ENCODE peak calls at places on chromosomes 12 and 14, in eight cellular contexts. F is HuH-7.5, U is PC-9, A is caudate nucleus, Y is RPMI7951, V is SK-N-DZ, I is AML-193, C is WTC11. R is an unnamed sample.

GRCh38 chr12:124727922-124728321 is 135.7 kb downstream of the SCARB1 start:
- DNase-seq in F (no peak), U (no peak), A (no peak), Y (peak), V (no peak), I (no peak), C (no peak), R (no peak)

GRCh38 chr14:75871181-75871880 is 110.5 kb downstream of the TGFB3 start:
- DNase-seq in F (no peak), U (no peak), A (no peak), Y (peak), V (no peak), I (no peak), C (no peak), R (no peak)

GRCh38 chr12:34404377-34405285 is 382.3 kb downstream of the ALG10 start:
- DNase-seq in F (no peak), U (peak), A (no peak), Y (no peak), V (no peak), I (no peak), C (no peak), R (no peak)

GRCh38 chr12:130715150-130715995 is 726 bp downstream of the RIMBP2 start:
- DNase-seq in F (no peak), U (no peak), A (no peak), Y (no peak), V (peak), I (no peak), C (no peak), R (no peak)

GRCh38 chr12:130752692-130753230 is 36.7 kb upstream of the RIMBP2 start:
- DNase-seq in F (no peak), U (no peak), A (no peak), Y (no peak), V (peak), I (no peak), C (peak), R (no peak)

GRCh38 chr12:21656931-21657335 is 709 bp downstream of the LDHB start:
- DNase-seq in F (no peak), U (peak), A (no peak), Y (peak), V (peak), I (peak), C (no peak), R (no peak)

GRCh38 chr12:116882742-116883141 is 1.5 kb upstream of the HRK start:
- DNase-seq in F (no peak), U (no peak), A (no peak), Y (peak), V (peak), I (no peak), C (no peak), R (peak)

GRCh38 chr12:113092478-113093408 is 36.2 kb downstream of the DTX1 start:
- DNase-seq in F (no peak), U (peak), A (no peak), Y (no peak), V (no peak), I (no peak), C (peak), R (peak)

GRCh38 chr14:90383731-90384542 is 12.9 kb upstream of the CALM1 start:
- DNase-seq in F (no peak), U (peak), A (peak), Y (peak), V (peak), I (peak), C (peak), R (no peak)

GRCh38 chr14:53630336-53630735 is 326.3 kb downstream of the BMP4 start:
- DNase-seq in F (no peak), U (no peak), A (no peak), Y (no peak), V (no peak), I (no peak), C (no peak), R (no peak)

GRCh38 chr14:104294983-104295680 is 156.7 kb downstream of the KIF26A start:
- DNase-seq in F (no peak), U (no peak), A (no peak), Y (no peak), V (peak), I (no peak), C (peak), R (no peak)

GRCh38 chr14:80475074-80475473 is 263.8 kb upstream of the DIO2 start:
- DNase-seq in F (no peak), U (no peak), A (no peak), Y (no peak), V (no peak), I (no peak), C (no peak), R (no peak)

GRCh38 chr14:34722723-34723545 is 8.5 kb upstream of the CFL2 start:
- DNase-seq in F (peak), U (peak), A (no peak), Y (peak), V (peak), I (peak), C (peak), R (peak)

GRCh38 chr14:53963491-53964227 is 7.0 kb upstream of the BMP4 start:
- DNase-seq in F (no peak), U (peak), A (no peak), Y (no peak), V (no peak), I (no peak), C (peak), R (no peak)

GRCh38 chr12:1572731-1573130 is 21.6 kb downstream of the FBXL14 start:
- DNase-seq in F (no peak), U (no peak), A (no peak), Y (peak), V (no peak), I (no peak), C (no peak), R (no peak)

GRCh38 chr12:6104027-6104426 is 20.4 kb downstream of the VWF start:
- DNase-seq in F (no peak), U (no peak), A (no peak), Y (peak), V (no peak), I (no peak), C (no peak), R (no peak)

GRCh38 chr14:64763801-64764511 is 59.7 kb downstream of the PLEKHG3 start:
- DNase-seq in F (no peak), U (no peak), A (no peak), Y (peak), V (peak), I (no peak), C (no peak), R (no peak)

GRCh38 chr12:40106655-40107054 is 774 bp upstream of the SLC2A13 start:
- DNase-seq in F (no peak), U (no peak), A (no peak), Y (no peak), V (peak), I (no peak), C (no peak), R (peak)

GRCh38 chr12:46524778-46525177 is 152.2 kb upstream of the SLC38A2 start:
- DNase-seq in F (no peak), U (no peak), A (no peak), Y (peak), V (peak), I (no peak), C (no peak), R (no peak)

GRCh38 chr12:116466536-116466935 is 92.6 kb upstream of the MAP1LC3B2 start:
- DNase-seq in F (no peak), U (no peak), A (no peak), Y (no peak), V (no peak), I (no peak), C (no peak), R (no peak)

GRCh38 chr12:101604132-101604531 is 9.4 kb downstream of the MYBPC1 start:
- DNase-seq in F (no peak), U (no peak), A (no peak), Y (no peak), V (no peak), I (no peak), C (no peak), R (no peak)

GRCh38 chr14:31968107-31968810 is 108.8 kb upstream of the ARHGAP5 start:
- DNase-seq in F (peak), U (no peak), A (no peak), Y (peak), V (no peak), I (no peak), C (no peak), R (no peak)

GRCh38 chr14:51473808-51474207 is 177.9 kb upstream of the FRMD6 start:
- DNase-seq in F (no peak), U (no peak), A (no peak), Y (peak), V (peak), I (no peak), C (no peak), R (no peak)